ENCODE peak calls at places on chromosomes 6 and 20, in ten cellular contexts. W, Q, R, J, H, E, Y, N, U and L are unnamed samples.
A peak's percentile ranks its signal among the peaks of the same experiment; 100 is the strongest.

GRCh38 chr6:11040134-11040533 is 4.0 kb downstream of the ELOVL2 start:
- DNase-seq in E (no peak), R (no peak), U (no peak), N (no peak), Q (no peak), H (no peak), Y (no peak), W (no peak), J (no peak), L (no peak)

GRCh38 chr20:21436186-21436585 is 38.9 kb upstream of the NKX2-4 start:
- DNase-seq in U (no peak), E (no peak), J (no peak), W (no peak), H (no peak), Y (no peak), N (no peak), Q (peak; percentile 93), R (no peak), L (no peak)

GRCh38 chr6:136932599-136932998 is 10.5 kb downstream of the SLC35D3 start:
- DNase-seq in N (no peak), Y (no peak), U (no peak), Q (no peak), H (no peak), R (no peak), E (no peak), W (no peak), J (no peak), L (no peak)

GRCh38 chr20:35947907-35948306 is 6.4 kb downstream of the SCAND1 start:
- DNase-seq in N (no peak), Y (no peak), H (no peak), R (no peak), W (no peak), E (no peak), J (no peak), Q (no peak), U (no peak), L (no peak)

GRCh38 chr6:170076466-170077165 is 214.3 kb downstream of the DLL1 start:
- DNase-seq in E (no peak), H (no peak), N (no peak), R (no peak), J (no peak), U (no peak), Q (no peak), Y (no peak), W (no peak), L (no peak)

GRCh38 chr6:33633462-33634158 is 12.5 kb downstream of the ITPR3 start:
- DNase-seq in H (peak; percentile 70), N (peak; percentile 42), R (no peak), J (peak; percentile 69), Y (peak; percentile 58), W (peak; percentile 54), Q (peak; percentile 54), U (peak; percentile 73), E (no peak), L (no peak)

GRCh38 chr6:99232003-99232402 is 117.5 kb downstream of the FAXC start:
- DNase-seq in H (no peak), W (no peak), Q (no peak), J (no peak), E (no peak), N (no peak), R (no peak), Y (no peak), U (no peak), L (no peak)

GRCh38 chr6:43936476-43936875 is 166.5 kb downstream of the VEGFA start:
- DNase-seq in E (no peak), U (no peak), R (no peak), Y (no peak), Q (no peak), W (no peak), J (no peak), H (no peak), N (no peak), L (no peak)

GRCh38 chr20:39338977-39339376 is 376.8 kb downstream of the DHX35 start:
- DNase-seq in W (no peak), N (no peak), H (no peak), R (no peak), Q (no peak), Y (no peak), E (no peak), J (no peak), U (no peak), L (peak; percentile 20)

GRCh38 chr6:3211681-3212080 is 15.8 kb downstream of the TUBB2B start:
- DNase-seq in W (no peak), J (no peak), E (no peak), Q (no peak), U (no peak), N (no peak), Y (no peak), R (no peak), H (no peak), L (no peak)

GRCh38 chr6:112372213-112372806 is 25.2 kb downstream of the RFPL4B start:
- DNase-seq in W (no peak), E (no peak), J (no peak), H (no peak), R (no peak), Q (peak; percentile 54), N (peak; percentile 31), U (no peak), Y (no peak), L (no peak)

GRCh38 chr6:98836025-98836961 is 1.9 kb downstream of the POU3F2 start:
- DNase-seq in H (no peak), E (no peak), W (no peak), Q (no peak), N (peak; percentile 73), J (no peak), R (no peak), U (no peak), Y (no peak), L (no peak)

GRCh38 chr20:52379723-52380336 is 188.3 kb upstream of the ZFP64 start:
- DNase-seq in E (no peak), Y (no peak), H (peak; percentile 53), Q (peak; percentile 20), J (peak; percentile 55), N (no peak), W (peak; percentile 42), U (peak; percentile 52), R (no peak), L (peak; percentile 44)

GRCh38 chr6:63923139-63923739 is 287.6 kb downstream of the PHF3 start:
- DNase-seq in R (no peak), E (no peak), U (no peak), Q (peak; percentile 33), H (no peak), Y (no peak), J (no peak), N (peak; percentile 56), W (no peak), L (no peak)

GRCh38 chr6:169289671-169290408 is 36.2 kb upstream of the THBS2 start:
- DNase-seq in R (no peak), N (no peak), H (no peak), E (no peak), Y (no peak), W (no peak), U (no peak), J (no peak), Q (peak; percentile 66), L (peak; percentile 43)

GRCh38 chr6:140401666-140402255 is 1027.3 kb upstream of the CITED2 start:
- DNase-seq in Y (no peak), U (no peak), H (no peak), N (no peak), E (no peak), W (no peak), J (no peak), R (no peak), Q (peak; percentile 70), L (no peak)

GRCh38 chr6:38350882-38351281 is 288.8 kb downstream of the BTBD9 start:
- DNase-seq in N (no peak), H (no peak), U (no peak), W (no peak), E (no peak), R (no peak), Y (no peak), J (no peak), Q (peak; percentile 74), L (no peak)

GRCh38 chr6:121559611-121560269 is 124.3 kb downstream of the GJA1 start:
- DNase-seq in Y (no peak), Q (no peak), E (no peak), J (no peak), N (no peak), U (no peak), R (no peak), H (no peak), W (no peak), L (no peak)

GRCh38 chr6:35185302-35185681 is 28.5 kb upstream of the SCUBE3 start:
- DNase-seq in Q (peak; percentile 55), E (no peak), R (no peak), N (no peak), U (no peak), Y (no peak), J (no peak), W (no peak), H (no peak), L (no peak)

GRCh38 chr20:63682384-63683139 is 13.9 kb upstream of the TNFRSF6B start:
- DNase-seq in R (no peak), U (no peak), J (no peak), E (no peak), Q (peak; percentile 95), Y (no peak), W (peak; percentile 26), N (no peak), H (no peak), L (peak; percentile 46)

GRCh38 chr6:17622144-17622543 is 22.0 kb downstream of the FAM8A1 start:
- DNase-seq in W (no peak), J (no peak), H (no peak), U (no peak), N (no peak), R (no peak), Y (no peak), Q (no peak), E (no peak), L (no peak)

GRCh38 chr20:47741669-47742345 is 43.5 kb downstream of the SULF2 start:
- DNase-seq in J (no peak), U (no peak), H (no peak), Q (no peak), Y (no peak), R (no peak), W (no peak), N (peak; percentile 7), E (no peak), L (no peak)

GRCh38 chr6:108738684-108739406 is 109.4 kb upstream of the ARMC2 start:
- DNase-seq in W (no peak), U (no peak), H (no peak), Q (no peak), N (no peak), E (no peak), R (no peak), Y (no peak), J (no peak), L (no peak)

GRCh38 chr6:149335924-149336323 is 18.4 kb downstream of the TAB2 start:
- DNase-seq in E (no peak), Q (peak; percentile 88), U (no peak), H (no peak), N (no peak), R (no peak), W (peak; percentile 82), J (peak; percentile 75), Y (no peak), L (no peak)

GRCh38 chr6:25026723-25027122 is 91.0 kb upstream of the RIPOR2 start:
- DNase-seq in N (no peak), H (no peak), R (peak; percentile 83), J (no peak), E (no peak), Q (no peak), U (no peak), Y (no peak), W (no peak), L (no peak)